ENCODE peak calls at places on chromosome 2, in seven cellular contexts. One of them, this sample, is unnamed.

GRCh38 chr2:231527091-231527395 is 3.2 kb downstream of the NMUR1 start:
- DNase-seq in left ventricle myocardium inferior: no peak
- DNase-seq in GM12865: no peak
- DNase-seq in heart right ventricle: no peak
- DNase-seq in small intestine: no peak
- DNase-seq in body of pancreas: no peak
- DNase-seq in heart left ventricle: no peak
- DNase-seq in this sample: no peak

GRCh38 chr2:224055101-224055500 is 16.0 kb upstream of the SERPINE2 start:
- DNase-seq in small intestine: no peak
- DNase-seq in GM12865: no peak
- DNase-seq in heart right ventricle: no peak
- DNase-seq in body of pancreas: no peak
- DNase-seq in heart left ventricle: no peak
- DNase-seq in left ventricle myocardium inferior: no peak
- DNase-seq in this sample: no peak

GRCh38 chr2:145110668-145111067 is 590.7 kb upstream of the ZEB2 start:
- DNase-seq in GM12865: no peak
- DNase-seq in heart right ventricle: no peak
- DNase-seq in body of pancreas: no peak
- DNase-seq in left ventricle myocardium inferior: no peak
- DNase-seq in small intestine: no peak
- DNase-seq in heart left ventricle: no peak
- DNase-seq in this sample: no peak

GRCh38 chr2:119196301-119197124 is 27.1 kb upstream of the STEAP3 start:
- DNase-seq in body of pancreas: no peak
- DNase-seq in small intestine: no peak
- DNase-seq in heart right ventricle: no peak
- DNase-seq in left ventricle myocardium inferior: no peak
- DNase-seq in heart left ventricle: no peak
- DNase-seq in GM12865: no peak
- DNase-seq in this sample: no peak

GRCh38 chr2:207796585-207797350 is 27.1 kb upstream of the FZD5 start:
- DNase-seq in GM12865: no peak
- DNase-seq in left ventricle myocardium inferior: no peak
- DNase-seq in heart right ventricle: no peak
- DNase-seq in body of pancreas: no peak
- DNase-seq in heart left ventricle: no peak
- DNase-seq in small intestine: peak; percentile 82
- DNase-seq in this sample: no peak

GRCh38 chr2:151337643-151338042 is 19.7 kb upstream of the TNFAIP6 start:
- DNase-seq in heart left ventricle: no peak
- DNase-seq in GM12865: no peak
- DNase-seq in left ventricle myocardium inferior: no peak
- DNase-seq in small intestine: no peak
- DNase-seq in heart right ventricle: no peak
- DNase-seq in body of pancreas: no peak
- DNase-seq in this sample: no peak

GRCh38 chr2:127128508-127128907 is 21.6 kb upstream of the BIN1 start:
- DNase-seq in heart left ventricle: no peak
- DNase-seq in heart right ventricle: no peak
- DNase-seq in left ventricle myocardium inferior: no peak
- DNase-seq in small intestine: peak; percentile 87
- DNase-seq in body of pancreas: peak; percentile 80
- DNase-seq in GM12865: peak; percentile 87
- DNase-seq in this sample: peak; percentile 57

GRCh38 chr2:30721241-30721640 is 86.0 kb downstream of the CAPN13 start:
- DNase-seq in heart right ventricle: no peak
- DNase-seq in small intestine: no peak
- DNase-seq in body of pancreas: no peak
- DNase-seq in GM12865: no peak
- DNase-seq in left ventricle myocardium inferior: no peak
- DNase-seq in heart left ventricle: no peak
- DNase-seq in this sample: peak; percentile 30

GRCh38 chr2:26848336-26849055 is 564 bp downstream of the DPYSL5 start:
- DNase-seq in small intestine: no peak
- DNase-seq in heart left ventricle: peak; percentile 67
- DNase-seq in heart right ventricle: no peak
- DNase-seq in left ventricle myocardium inferior: no peak
- DNase-seq in body of pancreas: peak; percentile 24
- DNase-seq in GM12865: no peak
- DNase-seq in this sample: no peak

GRCh38 chr2:110994250-110994961 is 126.3 kb upstream of the BCL2L11 start:
- DNase-seq in body of pancreas: no peak
- DNase-seq in GM12865: no peak
- DNase-seq in small intestine: peak; percentile 29
- DNase-seq in heart left ventricle: no peak
- DNase-seq in left ventricle myocardium inferior: no peak
- DNase-seq in heart right ventricle: no peak
- DNase-seq in this sample: no peak

GRCh38 chr2:9021563-9022211 is 18.2 kb upstream of the MBOAT2 start:
- DNase-seq in body of pancreas: no peak
- DNase-seq in small intestine: no peak
- DNase-seq in left ventricle myocardium inferior: no peak
- DNase-seq in heart right ventricle: no peak
- DNase-seq in heart left ventricle: no peak
- DNase-seq in GM12865: peak; percentile 8
- DNase-seq in this sample: no peak

GRCh38 chr2:57880446-57880845 is 166.2 kb upstream of the VRK2 start:
- DNase-seq in heart right ventricle: no peak
- DNase-seq in GM12865: no peak
- DNase-seq in small intestine: no peak
- DNase-seq in left ventricle myocardium inferior: no peak
- DNase-seq in heart left ventricle: no peak
- DNase-seq in body of pancreas: no peak
- DNase-seq in this sample: no peak

GRCh38 chr2:62423235-62423634 is 82.8 kb downstream of the TMEM17 start:
- DNase-seq in left ventricle myocardium inferior: no peak
- DNase-seq in heart right ventricle: no peak
- DNase-seq in small intestine: no peak
- DNase-seq in heart left ventricle: no peak
- DNase-seq in GM12865: no peak
- DNase-seq in body of pancreas: no peak
- DNase-seq in this sample: peak; percentile 43

GRCh38 chr2:152304845-152305244 is 30.1 kb upstream of the FMNL2 start:
- DNase-seq in GM12865: no peak
- DNase-seq in heart right ventricle: no peak
- DNase-seq in body of pancreas: no peak
- DNase-seq in small intestine: no peak
- DNase-seq in left ventricle myocardium inferior: no peak
- DNase-seq in heart left ventricle: no peak
- DNase-seq in this sample: no peak

GRCh38 chr2:232871835-232872736 is 2.0 kb downstream of the SNORC start:
- DNase-seq in GM12865: no peak
- DNase-seq in heart left ventricle: no peak
- DNase-seq in heart right ventricle: no peak
- DNase-seq in small intestine: no peak
- DNase-seq in left ventricle myocardium inferior: no peak
- DNase-seq in body of pancreas: no peak
- DNase-seq in this sample: no peak

GRCh38 chr2:44983836-44984604 is 25.2 kb downstream of the SIX2 start:
- DNase-seq in small intestine: no peak
- DNase-seq in body of pancreas: no peak
- DNase-seq in heart left ventricle: no peak
- DNase-seq in left ventricle myocardium inferior: no peak
- DNase-seq in GM12865: no peak
- DNase-seq in heart right ventricle: no peak
- DNase-seq in this sample: no peak

GRCh38 chr2:26640781-26641564 is at the start of gene CIB4:
- DNase-seq in left ventricle myocardium inferior: no peak
- DNase-seq in GM12865: no peak
- DNase-seq in heart right ventricle: no peak
- DNase-seq in heart left ventricle: peak; percentile 18
- DNase-seq in small intestine: no peak
- DNase-seq in body of pancreas: peak; percentile 66
- DNase-seq in this sample: no peak

DNA sequence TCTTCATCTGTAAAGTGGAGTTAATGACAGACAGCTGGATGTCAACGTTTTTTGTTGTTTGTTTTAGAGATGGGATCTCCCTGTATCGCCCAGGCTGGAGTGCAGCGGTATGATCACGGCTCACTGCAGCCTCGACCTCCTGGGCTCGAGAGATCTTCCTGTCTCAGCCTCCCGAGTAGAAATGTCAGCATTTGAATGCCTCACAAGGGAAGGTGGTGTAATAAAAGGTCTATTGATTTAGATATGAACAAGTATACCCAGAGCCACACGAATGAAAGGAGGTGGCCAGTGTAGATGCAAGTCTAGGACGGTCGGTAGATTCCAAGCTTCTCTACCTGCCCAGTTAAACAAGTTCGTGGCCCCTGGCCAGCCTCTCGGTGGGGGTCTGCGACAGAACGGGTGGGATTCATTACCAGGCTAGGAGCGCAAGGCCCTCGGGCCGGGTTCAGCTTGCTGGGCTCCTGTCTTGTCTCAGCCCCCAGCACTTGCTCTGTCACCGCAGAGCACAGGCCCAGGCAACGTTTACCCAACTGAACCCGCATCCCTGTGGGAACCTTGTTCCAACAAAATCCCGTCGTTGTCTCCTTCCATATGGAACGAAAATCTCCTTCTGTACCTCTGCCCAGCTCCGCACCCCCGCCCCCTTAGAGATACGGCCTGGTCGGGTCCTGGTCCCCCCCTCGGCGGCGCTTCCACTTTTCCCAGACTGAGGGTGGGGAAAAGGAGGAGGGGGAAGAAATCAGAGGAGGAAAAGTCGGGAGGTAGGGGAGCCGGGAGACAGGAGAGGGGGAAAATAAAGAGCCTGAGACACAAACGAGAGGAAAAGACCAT is 2.0 kb upstream of the EMX1 start:
- DNase-seq in body of pancreas: no peak
- DNase-seq in GM12865: no peak
- DNase-seq in heart left ventricle: no peak
- DNase-seq in heart right ventricle: no peak
- DNase-seq in left ventricle myocardium inferior: no peak
- DNase-seq in small intestine: no peak
- DNase-seq in this sample: no peak
- H3K4me3 ChIP-seq in body of pancreas: no peak overlapping the region
- H3K4me3 ChIP-seq in GM12865: peak overlapping the region; percentile 59
- H3K4me3 ChIP-seq in heart left ventricle: peak overlapping the region; percentile 35
- H3K4me3 ChIP-seq in heart right ventricle: peak overlapping the region; percentile 42
- H3K4me3 ChIP-seq in left ventricle myocardium inferior: peak overlapping the region; percentile 61
- H3K4me3 ChIP-seq in small intestine: peak overlapping the region; percentile 63
- H3K4me3 ChIP-seq in this sample: peak overlapping the region; percentile 15

GRCh38 chr2:216850665-216851327 is 9.1 kb downstream of the TNP1 start:
- DNase-seq in GM12865: no peak
- DNase-seq in left ventricle myocardium inferior: no peak
- DNase-seq in heart right ventricle: no peak
- DNase-seq in small intestine: no peak
- DNase-seq in body of pancreas: no peak
- DNase-seq in heart left ventricle: no peak
- DNase-seq in this sample: no peak

GRCh38 chr2:216855079-216855478 is 4.8 kb downstream of the TNP1 start:
- DNase-seq in small intestine: no peak
- DNase-seq in GM12865: no peak
- DNase-seq in heart right ventricle: no peak
- DNase-seq in body of pancreas: no peak
- DNase-seq in heart left ventricle: no peak
- DNase-seq in left ventricle myocardium inferior: no peak
- DNase-seq in this sample: no peak

GRCh38 chr2:216855614-216856013 is 4.2 kb downstream of the TNP1 start:
- DNase-seq in left ventricle myocardium inferior: peak; percentile 74
- DNase-seq in heart right ventricle: peak; percentile 74
- DNase-seq in body of pancreas: no peak
- DNase-seq in small intestine: no peak
- DNase-seq in GM12865: no peak
- DNase-seq in heart left ventricle: peak; percentile 79
- DNase-seq in this sample: no peak

GRCh38 chr2:216845426-216845825 is 14.4 kb downstream of the TNP1 start:
- DNase-seq in small intestine: no peak
- DNase-seq in body of pancreas: no peak
- DNase-seq in GM12865: no peak
- DNase-seq in heart right ventricle: no peak
- DNase-seq in left ventricle myocardium inferior: no peak
- DNase-seq in heart left ventricle: no peak
- DNase-seq in this sample: no peak

GRCh38 chr2:216849987-216850386 is 9.9 kb downstream of the TNP1 start:
- DNase-seq in GM12865: no peak
- DNase-seq in left ventricle myocardium inferior: peak; percentile 68
- DNase-seq in body of pancreas: peak; percentile 82
- DNase-seq in heart right ventricle: peak; percentile 70
- DNase-seq in small intestine: peak; percentile 28
- DNase-seq in heart left ventricle: peak; percentile 82
- DNase-seq in this sample: peak; percentile 60
- H3K4me3 ChIP-seq in GM12865: no peak overlapping the region
- H3K4me3 ChIP-seq in left ventricle myocardium inferior: no peak overlapping the region
- H3K4me3 ChIP-seq in body of pancreas: no peak overlapping the region
- H3K4me3 ChIP-seq in heart right ventricle: no peak overlapping the region
- H3K4me3 ChIP-seq in small intestine: no peak overlapping the region
- H3K4me3 ChIP-seq in heart left ventricle: no peak overlapping the region
- H3K4me3 ChIP-seq in this sample: no peak overlapping the region

DNA sequence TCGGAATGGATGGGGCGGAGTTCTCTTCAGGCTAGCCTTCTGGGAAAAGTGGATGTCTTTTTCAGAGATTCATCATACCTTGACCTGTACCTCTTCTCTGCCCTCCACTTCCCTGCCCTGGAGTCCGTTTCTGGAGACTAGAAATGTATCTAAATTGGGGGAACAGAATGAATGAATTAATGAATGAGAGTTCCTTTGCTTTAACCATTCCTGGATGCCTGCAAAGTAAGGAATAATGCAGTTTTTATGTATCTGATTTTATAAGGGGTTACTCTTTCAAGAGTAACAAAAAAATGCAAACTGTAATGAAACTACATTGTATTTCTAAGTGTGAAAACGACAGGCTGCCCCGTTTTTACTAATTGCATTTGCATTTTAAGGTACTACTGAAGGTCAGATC is 2.0 kb downstream of the SOWAHC start:
- DNase-seq in body of pancreas: no peak
- DNase-seq in small intestine: no peak
- DNase-seq in left ventricle myocardium inferior: no peak
- DNase-seq in heart left ventricle: no peak
- DNase-seq in GM12865: no peak
- DNase-seq in heart right ventricle: no peak
- DNase-seq in this sample: no peak
- H3K4me3 ChIP-seq in body of pancreas: no peak overlapping the region
- H3K4me3 ChIP-seq in small intestine: peak overlapping the region; percentile 81
- H3K4me3 ChIP-seq in left ventricle myocardium inferior: no peak overlapping the region
- H3K4me3 ChIP-seq in heart left ventricle: no peak overlapping the region
- H3K4me3 ChIP-seq in GM12865: peak overlapping the region; percentile 50
- H3K4me3 ChIP-seq in heart right ventricle: no peak overlapping the region
- H3K4me3 ChIP-seq in this sample: no peak overlapping the region

DNA sequence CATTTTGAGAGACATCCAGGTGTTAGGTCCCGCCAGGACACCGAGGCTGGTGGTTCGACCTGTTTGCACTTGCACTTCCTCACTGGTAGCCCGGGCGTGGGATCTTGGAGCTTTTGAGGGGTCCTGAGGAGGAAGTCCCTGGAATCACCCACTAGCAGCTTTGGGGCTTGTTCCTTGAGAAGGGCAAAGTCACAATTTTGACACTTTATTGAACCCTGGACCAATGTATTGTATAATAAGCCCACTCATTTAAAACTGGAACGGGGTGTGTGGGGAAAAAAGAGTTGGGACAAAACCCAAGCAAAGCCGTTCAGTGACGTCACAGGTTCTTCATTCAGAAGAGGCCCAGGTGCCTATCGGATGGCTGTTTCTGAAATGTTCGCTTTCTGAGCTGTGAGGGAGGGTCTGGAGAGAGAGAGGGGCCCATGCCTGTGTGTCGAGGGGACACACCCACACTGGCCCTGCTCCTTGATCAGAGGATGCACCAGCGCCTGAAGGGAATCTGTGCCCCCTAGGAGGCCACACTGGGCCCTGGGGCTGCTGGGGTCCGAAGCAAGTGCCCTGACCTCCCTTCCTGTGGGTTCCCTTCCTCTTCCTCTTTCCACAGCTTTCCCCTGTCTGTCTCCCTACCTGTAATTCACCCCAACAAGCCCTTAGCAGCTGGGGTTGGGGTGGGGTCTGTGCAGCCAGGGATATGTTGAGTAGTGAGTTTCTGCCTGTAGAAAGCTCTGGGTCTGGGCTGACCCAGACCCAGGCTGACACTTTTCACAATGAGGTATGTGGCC is 2.6 kb downstream of the LPIN1 start:
- DNase-seq in small intestine: no peak
- DNase-seq in left ventricle myocardium inferior: no peak
- DNase-seq in GM12865: no peak
- DNase-seq in body of pancreas: no peak
- DNase-seq in heart left ventricle: no peak
- DNase-seq in heart right ventricle: no peak
- DNase-seq in this sample: no peak
- H3K4me3 ChIP-seq in small intestine: peak overlapping the region; percentile 1
- H3K4me3 ChIP-seq in left ventricle myocardium inferior: no peak overlapping the region
- H3K4me3 ChIP-seq in GM12865: peak overlapping the region; percentile 86
- H3K4me3 ChIP-seq in body of pancreas: no peak overlapping the region
- H3K4me3 ChIP-seq in heart left ventricle: no peak overlapping the region
- H3K4me3 ChIP-seq in heart right ventricle: no peak overlapping the region
- H3K4me3 ChIP-seq in this sample: no peak overlapping the region

This sample was measured in right atrium auricular region.